ENCODE peak calls at places on chromosomes 11 and 22, in seven cellular contexts. One of them, this sample, is unnamed.

GRCh38 chr11:120863359-120863758 is 160.5 kb upstream of the TBCEL start:
- DNase-seq in endothelial cell: no peak
- DNase-seq in right lobe of liver: no peak
- DNase-seq in body of pancreas: no peak
- DNase-seq in CD4-positive, alpha-beta T cell: no peak
- DNase-seq in HCT116: no peak
- DNase-seq in prostate gland: no peak
- DNase-seq in this sample: no peak

GRCh38 chr11:47950396-47950795 is 30.0 kb upstream of the PTPRJ start:
- DNase-seq in endothelial cell: no peak
- DNase-seq in right lobe of liver: no peak
- DNase-seq in body of pancreas: no peak
- DNase-seq in CD4-positive, alpha-beta T cell: peak
- DNase-seq in HCT116: no peak
- DNase-seq in prostate gland: no peak
- DNase-seq in this sample: no peak

GRCh38 chr11:33160147-33160546 is 1.1 kb downstream of the CSTF3 start:
- DNase-seq in endothelial cell: no peak
- DNase-seq in right lobe of liver: no peak
- DNase-seq in body of pancreas: no peak
- DNase-seq in CD4-positive, alpha-beta T cell: no peak
- DNase-seq in HCT116: no peak
- DNase-seq in prostate gland: no peak
- DNase-seq in this sample: no peak

GRCh38 chr11:55726715-55727324 is 46.4 kb upstream of the OR5D13 start:
- DNase-seq in endothelial cell: no peak
- DNase-seq in right lobe of liver: no peak
- DNase-seq in body of pancreas: no peak
- DNase-seq in CD4-positive, alpha-beta T cell: no peak
- DNase-seq in HCT116: no peak
- DNase-seq in prostate gland: no peak
- DNase-seq in this sample: no peak

GRCh38 chr11:20963596-20963995 is 294.2 kb downstream of the NELL1 start:
- DNase-seq in endothelial cell: no peak
- DNase-seq in right lobe of liver: no peak
- DNase-seq in body of pancreas: no peak
- DNase-seq in CD4-positive, alpha-beta T cell: no peak
- DNase-seq in HCT116: no peak
- DNase-seq in prostate gland: no peak
- DNase-seq in this sample: no peak

GRCh38 chr11:108346451-108346850 is 120.9 kb downstream of the C11orf65 start:
- DNase-seq in endothelial cell: no peak
- DNase-seq in right lobe of liver: no peak
- DNase-seq in body of pancreas: no peak
- DNase-seq in CD4-positive, alpha-beta T cell: no peak
- DNase-seq in HCT116: no peak
- DNase-seq in prostate gland: no peak
- DNase-seq in this sample: no peak

GRCh38 chr11:112366777-112367176 is 106.1 kb upstream of the PLET1 start:
- DNase-seq in endothelial cell: no peak
- DNase-seq in right lobe of liver: no peak
- DNase-seq in body of pancreas: no peak
- DNase-seq in CD4-positive, alpha-beta T cell: no peak
- DNase-seq in HCT116: no peak
- DNase-seq in prostate gland: no peak
- DNase-seq in this sample: no peak

GRCh38 chr11:47850337-47850736 is 2.2 kb upstream of the NUP160 start:
- DNase-seq in endothelial cell: no peak
- DNase-seq in right lobe of liver: no peak
- DNase-seq in body of pancreas: no peak
- DNase-seq in CD4-positive, alpha-beta T cell: no peak
- DNase-seq in HCT116: no peak
- DNase-seq in prostate gland: no peak
- DNase-seq in this sample: no peak

GRCh38 chr22:49186756-49187155 is 640.9 kb downstream of the BRD1 start:
- DNase-seq in endothelial cell: no peak
- DNase-seq in right lobe of liver: no peak
- DNase-seq in body of pancreas: no peak
- DNase-seq in CD4-positive, alpha-beta T cell: no peak
- DNase-seq in HCT116: no peak
- DNase-seq in prostate gland: no peak
- DNase-seq in this sample: no peak

GRCh38 chr11:63915961-63916836 is 765 bp downstream of the RCOR2 start:
- DNase-seq in endothelial cell: peak
- DNase-seq in right lobe of liver: no peak
- DNase-seq in body of pancreas: peak
- DNase-seq in CD4-positive, alpha-beta T cell: no peak
- DNase-seq in HCT116: no peak
- DNase-seq in prostate gland: no peak
- DNase-seq in this sample: no peak

GRCh38 chr11:34926101-34926830 is 9.8 kb downstream of the PDHX start:
- DNase-seq in endothelial cell: peak
- DNase-seq in right lobe of liver: no peak
- DNase-seq in body of pancreas: no peak
- DNase-seq in CD4-positive, alpha-beta T cell: no peak
- DNase-seq in HCT116: peak
- DNase-seq in prostate gland: no peak
- DNase-seq in this sample: no peak

GRCh38 chr11:12539570-12539969 is 134.7 kb upstream of the TEAD1 start:
- DNase-seq in endothelial cell: no peak
- DNase-seq in right lobe of liver: no peak
- DNase-seq in body of pancreas: no peak
- DNase-seq in CD4-positive, alpha-beta T cell: no peak
- DNase-seq in HCT116: no peak
- DNase-seq in prostate gland: no peak
- DNase-seq in this sample: no peak

GRCh38 chr11:3834349-3835099 is 6.2 kb downstream of the RHOG start:
- DNase-seq in endothelial cell: no peak
- DNase-seq in right lobe of liver: peak
- DNase-seq in body of pancreas: no peak
- DNase-seq in CD4-positive, alpha-beta T cell: no peak
- DNase-seq in HCT116: no peak
- DNase-seq in prostate gland: no peak
- DNase-seq in this sample: peak

GRCh38 chr11:6022954-6023353 is 7.6 kb downstream of the OR56A1 start:
- DNase-seq in endothelial cell: peak
- DNase-seq in right lobe of liver: no peak
- DNase-seq in body of pancreas: no peak
- DNase-seq in CD4-positive, alpha-beta T cell: no peak
- DNase-seq in HCT116: peak
- DNase-seq in prostate gland: peak
- DNase-seq in this sample: no peak

GRCh38 chr11:46664612-46665011 is 35.8 kb downstream of the ARHGAP1 start:
- DNase-seq in endothelial cell: no peak
- DNase-seq in right lobe of liver: no peak
- DNase-seq in body of pancreas: no peak
- DNase-seq in CD4-positive, alpha-beta T cell: no peak
- DNase-seq in HCT116: no peak
- DNase-seq in prostate gland: no peak
- DNase-seq in this sample: no peak

GRCh38 chr11:126383301-126384052 is 28.0 kb downstream of the ST3GAL4 start:
- DNase-seq in endothelial cell: no peak
- DNase-seq in right lobe of liver: no peak
- DNase-seq in body of pancreas: no peak
- DNase-seq in CD4-positive, alpha-beta T cell: no peak
- DNase-seq in HCT116: no peak
- DNase-seq in prostate gland: no peak
- DNase-seq in this sample: no peak

GRCh38 chr22:50713571-50714056 is 24.4 kb upstream of the ACR start:
- DNase-seq in endothelial cell: no peak
- DNase-seq in right lobe of liver: peak
- DNase-seq in body of pancreas: no peak
- DNase-seq in CD4-positive, alpha-beta T cell: no peak
- DNase-seq in HCT116: no peak
- DNase-seq in prostate gland: no peak
- DNase-seq in this sample: no peak

GRCh38 chr11:73894725-73895335 is 18.0 kb downstream of the PAAF1 start:
- DNase-seq in endothelial cell: no peak
- DNase-seq in right lobe of liver: no peak
- DNase-seq in body of pancreas: no peak
- DNase-seq in CD4-positive, alpha-beta T cell: no peak
- DNase-seq in HCT116: no peak
- DNase-seq in prostate gland: no peak
- DNase-seq in this sample: no peak

GRCh38 chr11:126993599-126993998 is 7.0 kb downstream of the KIRREL3 start:
- DNase-seq in endothelial cell: no peak
- DNase-seq in right lobe of liver: no peak
- DNase-seq in body of pancreas: no peak
- DNase-seq in CD4-positive, alpha-beta T cell: no peak
- DNase-seq in HCT116: no peak
- DNase-seq in prostate gland: no peak
- DNase-seq in this sample: no peak

GRCh38 chr22:41813726-41814410 is 13.4 kb downstream of the CCDC134 start:
- DNase-seq in endothelial cell: no peak
- DNase-seq in right lobe of liver: no peak
- DNase-seq in body of pancreas: no peak
- DNase-seq in CD4-positive, alpha-beta T cell: no peak
- DNase-seq in HCT116: no peak
- DNase-seq in prostate gland: no peak
- DNase-seq in this sample: no peak

GRCh38 chr11:44785856-44786606 is 59.3 kb downstream of the TSPAN18 start:
- DNase-seq in endothelial cell: peak
- DNase-seq in right lobe of liver: no peak
- DNase-seq in body of pancreas: no peak
- DNase-seq in CD4-positive, alpha-beta T cell: no peak
- DNase-seq in HCT116: no peak
- DNase-seq in prostate gland: no peak
- DNase-seq in this sample: no peak

GRCh38 chr11:36034572-36035331 is 90.9 kb downstream of the LDLRAD3 start:
- DNase-seq in endothelial cell: no peak
- DNase-seq in right lobe of liver: no peak
- DNase-seq in body of pancreas: no peak
- DNase-seq in CD4-positive, alpha-beta T cell: no peak
- DNase-seq in HCT116: no peak
- DNase-seq in prostate gland: no peak
- DNase-seq in this sample: no peak

GRCh38 chr11:115054541-115055538 is 376.5 kb downstream of the NXPE2 start:
- DNase-seq in endothelial cell: no peak
- DNase-seq in right lobe of liver: no peak
- DNase-seq in body of pancreas: no peak
- DNase-seq in CD4-positive, alpha-beta T cell: no peak
- DNase-seq in HCT116: no peak
- DNase-seq in prostate gland: no peak
- DNase-seq in this sample: no peak

DNA sequence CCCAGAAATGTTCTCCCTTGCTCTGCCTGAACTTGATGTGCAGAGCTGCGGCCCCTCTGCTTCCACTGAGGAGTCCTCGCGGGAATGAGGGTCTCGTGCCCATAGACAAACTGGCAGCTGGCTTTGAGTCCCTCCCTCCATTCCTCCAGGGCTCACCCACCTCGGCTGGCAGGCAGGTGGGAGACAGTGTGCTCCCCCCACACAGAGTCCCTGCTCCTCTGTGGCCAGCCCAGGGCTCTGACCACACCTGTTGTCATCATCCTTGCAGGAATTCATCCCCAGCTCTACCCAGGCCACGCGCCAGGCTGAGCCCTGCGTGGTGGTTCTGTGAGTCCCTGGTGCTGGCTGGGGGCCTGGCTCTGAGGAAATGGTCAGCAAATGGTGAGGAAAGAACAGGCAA is 521.9 kb downstream of the TBC1D22A start:
- DNase-seq in endothelial cell: no peak
- DNase-seq in right lobe of liver: no peak
- DNase-seq in body of pancreas: no peak
- DNase-seq in CD4-positive, alpha-beta T cell: no peak
- DNase-seq in HCT116: no peak
- DNase-seq in prostate gland: no peak
- DNase-seq in this sample: no peak
- TF ChIP-seq CTCF in endothelial cell: no peak
- TF ChIP-seq CTCF in right lobe of liver: no peak
- TF ChIP-seq CTCF in body of pancreas: no peak
- TF ChIP-seq CTCF in CD4-positive, alpha-beta T cell: no peak
- TF ChIP-seq CTCF in HCT116: no peak
- TF ChIP-seq CTCF in prostate gland: no peak
- TF ChIP-seq CTCF in this sample: no peak

GRCh38 chr22:46444390-46444854 is 93.0 kb downstream of the CELSR1 start:
- DNase-seq in endothelial cell: no peak
- DNase-seq in right lobe of liver: no peak
- DNase-seq in body of pancreas: no peak
- DNase-seq in CD4-positive, alpha-beta T cell: no peak
- DNase-seq in HCT116: no peak
- DNase-seq in prostate gland: no peak
- DNase-seq in this sample: no peak
- TF ChIP-seq CTCF in endothelial cell: no peak
- TF ChIP-seq CTCF in right lobe of liver: no peak
- TF ChIP-seq CTCF in body of pancreas: no peak
- TF ChIP-seq CTCF in CD4-positive, alpha-beta T cell: no peak
- TF ChIP-seq CTCF in HCT116: no peak
- TF ChIP-seq CTCF in prostate gland: no peak
- TF ChIP-seq CTCF in this sample: no peak

GRCh38 chr11:2390091-2390870 is 10.3 kb upstream of the TSSC4 start:
- DNase-seq in endothelial cell: no peak
- DNase-seq in right lobe of liver: no peak
- DNase-seq in body of pancreas: no peak
- DNase-seq in CD4-positive, alpha-beta T cell: no peak
- DNase-seq in HCT116: no peak
- DNase-seq in prostate gland: no peak
- DNase-seq in this sample: peak

GRCh38 chr11:2390871-2391662 is 9.5 kb upstream of the TSSC4 start:
- DNase-seq in endothelial cell: no peak
- DNase-seq in right lobe of liver: no peak
- DNase-seq in body of pancreas: no peak
- DNase-seq in CD4-positive, alpha-beta T cell: no peak
- DNase-seq in HCT116: no peak
- DNase-seq in prostate gland: no peak
- DNase-seq in this sample: no peak

GRCh38 chr11:2387266-2387982 is 10.3 kb downstream of the CD81 start:
- DNase-seq in endothelial cell: no peak
- DNase-seq in right lobe of liver: no peak
- DNase-seq in body of pancreas: no peak
- DNase-seq in CD4-positive, alpha-beta T cell: no peak
- DNase-seq in HCT116: no peak
- DNase-seq in prostate gland: no peak
- DNase-seq in this sample: no peak

GRCh38 chr11:2388431-2389024 is 11.4 kb downstream of the CD81 start:
- DNase-seq in endothelial cell: no peak
- DNase-seq in right lobe of liver: no peak
- DNase-seq in body of pancreas: no peak
- DNase-seq in CD4-positive, alpha-beta T cell: no peak
- DNase-seq in HCT116: no peak
- DNase-seq in prostate gland: no peak
- DNase-seq in this sample: no peak

GRCh38 chr11:2389344-2390026 is 11.1 kb upstream of the TSSC4 start:
- DNase-seq in endothelial cell: no peak
- DNase-seq in right lobe of liver: no peak
- DNase-seq in body of pancreas: no peak
- DNase-seq in CD4-positive, alpha-beta T cell: no peak
- DNase-seq in HCT116: no peak
- DNase-seq in prostate gland: no peak
- DNase-seq in this sample: no peak
- TF ChIP-seq CTCF in endothelial cell: no peak
- TF ChIP-seq CTCF in right lobe of liver: no peak
- TF ChIP-seq CTCF in body of pancreas: no peak
- TF ChIP-seq CTCF in CD4-positive, alpha-beta T cell: no peak
- TF ChIP-seq CTCF in HCT116: no peak
- TF ChIP-seq CTCF in prostate gland: no peak
- TF ChIP-seq CTCF in this sample: no peak

GRCh38 chr11:86414032-86414431 is 39.3 kb downstream of the CCDC81 start:
- DNase-seq in endothelial cell: no peak
- DNase-seq in right lobe of liver: no peak
- DNase-seq in body of pancreas: no peak
- DNase-seq in CD4-positive, alpha-beta T cell: no peak
- DNase-seq in HCT116: no peak
- DNase-seq in prostate gland: no peak
- DNase-seq in this sample: no peak

GRCh38 chr11:86403458-86403857 is 28.8 kb downstream of the CCDC81 start:
- DNase-seq in endothelial cell: no peak
- DNase-seq in right lobe of liver: no peak
- DNase-seq in body of pancreas: no peak
- DNase-seq in CD4-positive, alpha-beta T cell: no peak
- DNase-seq in HCT116: no peak
- DNase-seq in prostate gland: no peak
- DNase-seq in this sample: no peak

GRCh38 chr11:86408845-86409244 is 34.2 kb downstream of the CCDC81 start:
- DNase-seq in endothelial cell: no peak
- DNase-seq in right lobe of liver: no peak
- DNase-seq in body of pancreas: no peak
- DNase-seq in CD4-positive, alpha-beta T cell: no peak
- DNase-seq in HCT116: no peak
- DNase-seq in prostate gland: no peak
- DNase-seq in this sample: no peak
- TF ChIP-seq CTCF in endothelial cell: peak
- TF ChIP-seq CTCF in right lobe of liver: peak
- TF ChIP-seq CTCF in body of pancreas: no peak
- TF ChIP-seq CTCF in CD4-positive, alpha-beta T cell: no peak
- TF ChIP-seq CTCF in HCT116: peak
- TF ChIP-seq CTCF in prostate gland: no peak
- TF ChIP-seq CTCF in this sample: no peak

This sample was measured in lung.